ENCODE peak calls at places on chromosomes 7 and 10, in seven cellular contexts. C is A549, J is stomach, Z is transverse colon, R is ovary, X is sigmoid colon, H is K562. W is an unnamed sample.

GRCh38 chr10:103605359-103606156 is 112.1 kb downstream of the NEURL1 start:
- DNase-seq in Z (peak), C (peak), J (peak), X (peak), H (peak), R (peak), W (no peak)

GRCh38 chr10:126571203-126571602 is 99.3 kb downstream of the C10orf90 start:
- DNase-seq in X (no peak), R (no peak), J (no peak), C (no peak), H (peak), Z (no peak), W (peak)

GRCh38 chr7:26868841-26869505 is 4.6 kb upstream of the SKAP2 start:
- DNase-seq in X (no peak), H (no peak), R (no peak), J (no peak), Z (no peak), C (no peak), W (no peak)

GRCh38 chr10:96670786-96671185 is 49.5 kb downstream of the PIK3AP1 start:
- DNase-seq in C (no peak), Z (no peak), J (no peak), R (no peak), H (no peak), X (no peak), W (no peak)

GRCh38 chr7:75993689-75994387 is 557 bp downstream of the TMEM120A start:
- DNase-seq in H (peak), R (peak), C (peak), Z (peak), J (peak), X (peak), W (peak)

GRCh38 chr10:132592790-132593788 is 55.5 kb downstream of the INPP5A start:
- DNase-seq in R (no peak), Z (peak), C (no peak), J (no peak), X (peak), H (no peak), W (no peak)

GRCh38 chr7:117895271-117895670 is 22.0 kb upstream of the CTTNBP2 start:
- DNase-seq in R (no peak), H (no peak), C (no peak), Z (no peak), J (no peak), X (no peak), W (no peak)

GRCh38 chr7:126778101-126778500 is 474.6 kb downstream of the GRM8 start:
- DNase-seq in H (no peak), Z (no peak), X (no peak), C (no peak), R (no peak), J (no peak), W (no peak)

GRCh38 chr10:132447446-132448247 is 50.6 kb downstream of the PWWP2B start:
- DNase-seq in C (no peak), Z (peak), H (no peak), J (peak), R (no peak), X (no peak), W (peak)

GRCh38 chr7:130669051-130669700 is 628 bp upstream of the COPG2 start:
- DNase-seq in X (no peak), Z (no peak), R (no peak), J (peak), C (no peak), H (peak), W (no peak)

GRCh38 chr7:22452142-22452763 is 47.7 kb downstream of the STEAP1B start:
- DNase-seq in Z (peak), C (peak), R (peak), H (peak), J (peak), X (no peak), W (peak)

GRCh38 chr10:44168478-44168877 is 216.4 kb downstream of the CXCL12 start:
- DNase-seq in Z (no peak), C (no peak), R (no peak), J (no peak), H (peak), X (no peak), W (no peak)

GRCh38 chr7:122919643-122920181 is 33.5 kb upstream of the CADPS2 start:
- DNase-seq in Z (no peak), C (no peak), R (no peak), X (no peak), H (no peak), J (no peak), W (no peak)

GRCh38 chr10:114850126-114850525 is 28.5 kb downstream of the FHIP2A start:
- DNase-seq in H (no peak), X (no peak), R (no peak), Z (no peak), J (no peak), C (no peak), W (no peak)

GRCh38 chr10:63083904-63084689 is 49.0 kb upstream of the NRBF2 start:
- DNase-seq in J (peak), H (peak), C (peak), X (peak), Z (peak), R (peak), W (peak)

GRCh38 chr7:23247602-23248335 is 1.2 kb downstream of the GPNMB start:
- DNase-seq in H (no peak), J (no peak), Z (peak), X (peak), R (peak), C (no peak), W (peak)

GRCh38 chr7:108002726-108003590 is at the start of gene LAMB1:
- DNase-seq in Z (peak), R (peak), C (peak), J (peak), X (peak), H (peak), W (peak)

GRCh38 chr10:21764790-21765189 is 230.8 kb downstream of the MLLT10 start:
- DNase-seq in Z (no peak), C (no peak), X (no peak), H (no peak), R (no peak), J (no peak), W (no peak)

GRCh38 chr10:47400251-47400650 is 16.2 kb upstream of the ZNF488 start:
- DNase-seq in C (no peak), H (no peak), Z (no peak), X (no peak), R (no peak), J (no peak), W (no peak)

GRCh38 chr10:69361303-69361614 is 55.5 kb downstream of the TACR2 start:
- DNase-seq in R (no peak), H (no peak), Z (no peak), J (peak), C (no peak), X (no peak), W (no peak)

GRCh38 chr7:50792342-50793114 is 9.8 kb upstream of the GRB10 start:
- DNase-seq in C (peak), Z (peak), H (peak), R (peak), X (no peak), J (no peak), W (peak)

GRCh38 chr7:32892521-32893224 is 1.1 kb upstream of the KBTBD2 start:
- DNase-seq in X (peak), H (peak), C (no peak), R (peak), J (peak), Z (peak), W (peak)

GRCh38 chr7:132065973-132066611 is 509.7 kb upstream of the PODXL start:
- DNase-seq in H (no peak), J (no peak), R (no peak), C (peak), Z (no peak), X (no peak), W (no peak)

DNA sequence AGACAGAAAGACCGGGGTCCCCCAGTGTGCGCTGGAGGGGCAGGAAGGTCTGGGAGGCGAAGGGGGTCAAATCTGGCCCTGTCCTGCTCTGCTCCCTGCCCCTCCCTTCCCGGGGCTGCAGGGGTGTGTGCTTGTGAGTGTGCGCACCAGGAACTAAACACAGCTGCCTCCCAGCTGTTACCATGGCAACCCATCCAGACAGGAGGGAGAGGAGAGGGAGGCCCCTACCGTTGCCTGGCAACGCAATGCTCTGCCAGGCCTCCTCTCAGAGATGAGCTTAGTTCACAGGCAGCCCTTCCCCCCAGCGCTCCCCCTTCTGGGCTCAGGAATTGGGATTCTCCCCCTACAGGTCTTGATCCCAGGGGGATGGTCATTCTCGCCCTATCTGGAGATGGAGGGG is 6.1 kb downstream of the NYAP1 start:
- DNase-seq in C (peak), X (no peak), Z (no peak), R (peak), J (peak), H (peak), W (peak)
- TF ChIP-seq EP300 in C (no peak), X (no peak), Z (no peak), R (no peak), J (no peak), H (no peak), W (no peak)

DNA sequence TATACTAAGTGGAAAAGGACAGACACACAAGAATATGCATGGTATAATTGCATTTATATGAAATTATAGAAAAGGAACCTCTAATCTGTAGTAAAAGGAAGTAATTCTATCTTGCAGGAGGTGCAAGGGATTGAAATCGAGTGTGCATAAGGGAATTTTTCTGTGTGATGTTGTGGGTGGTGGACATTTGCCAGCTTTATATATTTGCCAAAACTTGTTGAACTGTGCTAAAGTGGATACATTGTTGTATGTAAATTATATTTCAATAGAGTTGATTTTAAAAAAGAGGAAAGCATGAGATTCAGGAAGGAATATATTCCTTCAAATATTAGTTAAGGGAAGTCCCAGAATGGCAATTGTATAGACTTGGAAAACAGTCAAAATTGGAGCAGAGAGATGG is 96.0 kb downstream of the ARL4A start:
- DNase-seq in Z (no peak), X (no peak), H (no peak), C (no peak), J (no peak), R (no peak), W (no peak)
- H3K4me3 ChIP-seq in Z (no peak), X (no peak), H (no peak), C (no peak), J (no peak), R (no peak), W (no peak)

GRCh38 chr10:50809596-50809995 is 69.9 kb downstream of the ASAH2B start:
- DNase-seq in J (no peak), X (no peak), R (no peak), Z (no peak), C (no peak), H (no peak), W (no peak)

GRCh38 chr10:50805981-50806622 is 66.4 kb downstream of the ASAH2B start:
- DNase-seq in X (no peak), H (no peak), C (no peak), R (no peak), Z (no peak), J (no peak), W (no peak)

DNA sequence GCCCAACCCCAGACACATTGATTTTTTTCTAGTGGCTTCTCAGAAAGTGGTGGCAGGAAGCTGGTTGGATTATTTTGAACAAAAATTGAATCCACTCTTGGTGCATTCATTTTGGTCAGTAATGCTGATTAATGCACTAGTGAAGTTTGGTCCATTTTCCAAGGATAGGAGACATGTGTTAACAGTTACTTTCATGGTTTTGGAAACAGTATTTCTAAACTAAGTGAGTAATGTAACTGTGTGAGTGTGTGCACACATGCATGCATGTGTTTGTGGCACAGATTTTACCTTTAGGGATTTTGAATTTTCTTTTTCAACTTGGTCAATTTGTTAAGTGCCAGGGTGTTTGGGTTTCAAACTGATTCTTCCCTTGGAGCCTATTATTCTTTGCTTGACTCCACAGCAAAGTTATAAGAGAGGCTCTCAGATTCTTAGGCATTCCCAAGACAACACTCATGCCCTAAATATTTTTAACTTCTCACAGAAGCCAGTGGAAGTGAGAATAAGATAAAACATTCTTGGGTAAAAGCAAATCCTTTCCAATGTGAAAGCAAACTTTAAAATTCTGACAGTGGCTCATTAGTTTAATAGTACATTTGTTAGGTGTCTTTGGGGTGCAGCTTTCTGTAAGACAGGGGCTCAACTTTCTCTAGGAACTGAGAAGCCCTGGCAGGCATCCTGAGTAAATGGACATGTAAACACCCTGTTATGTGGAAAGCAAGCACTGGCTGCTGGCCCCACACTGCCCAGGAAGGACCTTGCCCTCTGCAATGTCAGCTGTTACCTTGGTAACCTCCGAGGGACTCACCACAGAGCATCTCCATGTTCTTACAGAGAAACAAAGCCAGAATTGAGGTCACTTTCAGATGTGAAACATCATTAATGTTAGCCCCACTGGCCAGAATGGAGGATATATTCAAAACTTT is 68.4 kb downstream of the ASAH2B start:
- DNase-seq in Z (no peak), X (no peak), J (no peak), H (no peak), C (no peak), R (no peak), W (no peak)
- TF ChIP-seq EP300 in Z (no peak), X (no peak), J (no peak), H (no peak), C (no peak), R (no peak), W (no peak)

DNA sequence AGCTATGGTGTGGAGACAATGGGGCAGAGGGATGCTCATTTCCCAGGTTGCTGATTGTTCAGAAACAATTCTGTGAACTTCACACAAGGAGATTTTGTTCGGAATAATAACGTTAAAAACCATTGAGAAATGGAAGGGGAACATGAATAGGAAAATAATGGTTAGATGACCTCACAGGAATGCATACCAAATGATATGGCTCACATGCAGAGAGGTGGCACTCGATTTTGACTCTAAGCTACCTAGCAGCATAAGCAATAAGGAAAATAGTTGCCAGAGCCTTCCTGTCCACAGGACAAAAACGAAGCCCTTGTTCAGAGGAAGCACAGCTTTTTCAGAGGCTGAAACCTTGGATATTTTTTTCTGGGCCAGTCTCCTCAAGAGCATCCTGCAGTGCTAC is 293.1 kb downstream of the ZEB1 start:
- DNase-seq in Z (no peak), J (no peak), X (no peak), H (no peak), R (no peak), C (no peak), W (no peak)
- H3K4me3 ChIP-seq in Z (no peak), J (no peak), X (no peak), H (no peak), R (no peak), C (no peak), W (no peak)

W was measured in upper lobe of left lung.